ENCODE peak calls at places on chromosomes 13 and 19, in ten cellular contexts. One of them, this sample, is unnamed.
A peak's percentile ranks its signal among the peaks of the same experiment; 100 is the strongest.

GRCh38 chr19:12636631-12637030 is 25.9 kb downstream of the ZNF791 start:
- DNase-seq in CD8-positive, alpha-beta memory T cell: no peak
- DNase-seq in tibial artery: no peak
- DNase-seq in psoas muscle: no peak
- DNase-seq in suprapubic skin: no peak
- DNase-seq in heart left ventricle: no peak
- DNase-seq in mucosa of descending colon: no peak
- DNase-seq in CD8-positive, alpha-beta T cell: no peak
- DNase-seq in right atrium auricular region: no peak
- DNase-seq in CD4-positive, alpha-beta memory T cell: no peak
- DNase-seq in this sample: no peak

GRCh38 chr13:31891472-31891871 is 140.1 kb upstream of the FRY start:
- DNase-seq in CD8-positive, alpha-beta memory T cell: no peak
- DNase-seq in tibial artery: no peak
- DNase-seq in psoas muscle: no peak
- DNase-seq in suprapubic skin: no peak
- DNase-seq in heart left ventricle: no peak
- DNase-seq in mucosa of descending colon: no peak
- DNase-seq in CD8-positive, alpha-beta T cell: no peak
- DNase-seq in right atrium auricular region: no peak
- DNase-seq in CD4-positive, alpha-beta memory T cell: no peak
- DNase-seq in this sample: no peak

GRCh38 chr19:42693760-42694350 is 46.4 kb downstream of the PSG3 start:
- DNase-seq in CD8-positive, alpha-beta memory T cell: no peak
- DNase-seq in tibial artery: no peak
- DNase-seq in psoas muscle: no peak
- DNase-seq in suprapubic skin: no peak
- DNase-seq in heart left ventricle: no peak
- DNase-seq in mucosa of descending colon: no peak
- DNase-seq in CD8-positive, alpha-beta T cell: no peak
- DNase-seq in right atrium auricular region: no peak
- DNase-seq in CD4-positive, alpha-beta memory T cell: no peak
- DNase-seq in this sample: no peak

GRCh38 chr13:71875823-71876222 is 8.8 kb upstream of the DACH1 start:
- DNase-seq in CD8-positive, alpha-beta memory T cell: no peak
- DNase-seq in tibial artery: no peak
- DNase-seq in psoas muscle: no peak
- DNase-seq in suprapubic skin: no peak
- DNase-seq in heart left ventricle: no peak
- DNase-seq in mucosa of descending colon: no peak
- DNase-seq in CD8-positive, alpha-beta T cell: no peak
- DNase-seq in right atrium auricular region: no peak
- DNase-seq in CD4-positive, alpha-beta memory T cell: no peak
- DNase-seq in this sample: no peak

GRCh38 chr19:45468159-45468651 is 409 bp downstream of the FOSB start:
- DNase-seq in CD8-positive, alpha-beta memory T cell: no peak
- DNase-seq in tibial artery: no peak
- DNase-seq in psoas muscle: peak; percentile 40
- DNase-seq in suprapubic skin: peak; percentile 89
- DNase-seq in heart left ventricle: no peak
- DNase-seq in mucosa of descending colon: peak; percentile 78
- DNase-seq in CD8-positive, alpha-beta T cell: peak; percentile 66
- DNase-seq in right atrium auricular region: no peak
- DNase-seq in CD4-positive, alpha-beta memory T cell: no peak
- DNase-seq in this sample: no peak

GRCh38 chr19:41904118-41904870 is 21.3 kb downstream of the ARHGEF1 start:
- DNase-seq in CD8-positive, alpha-beta memory T cell: no peak
- DNase-seq in tibial artery: no peak
- DNase-seq in psoas muscle: no peak
- DNase-seq in suprapubic skin: no peak
- DNase-seq in heart left ventricle: no peak
- DNase-seq in mucosa of descending colon: peak; percentile 91
- DNase-seq in CD8-positive, alpha-beta T cell: no peak
- DNase-seq in right atrium auricular region: no peak
- DNase-seq in CD4-positive, alpha-beta memory T cell: no peak
- DNase-seq in this sample: no peak

GRCh38 chr13:109779074-109779473 is 7.3 kb downstream of the IRS2 start:
- DNase-seq in CD8-positive, alpha-beta memory T cell: peak; percentile 72
- DNase-seq in tibial artery: no peak
- DNase-seq in psoas muscle: no peak
- DNase-seq in suprapubic skin: no peak
- DNase-seq in heart left ventricle: no peak
- DNase-seq in mucosa of descending colon: no peak
- DNase-seq in CD8-positive, alpha-beta T cell: peak; percentile 67
- DNase-seq in right atrium auricular region: no peak
- DNase-seq in CD4-positive, alpha-beta memory T cell: peak; percentile 85
- DNase-seq in this sample: no peak

GRCh38 chr19:13969897-13970296 is 17.6 kb downstream of the DCAF15 start:
- DNase-seq in CD8-positive, alpha-beta memory T cell: no peak
- DNase-seq in tibial artery: no peak
- DNase-seq in psoas muscle: no peak
- DNase-seq in suprapubic skin: no peak
- DNase-seq in heart left ventricle: no peak
- DNase-seq in mucosa of descending colon: no peak
- DNase-seq in CD8-positive, alpha-beta T cell: no peak
- DNase-seq in right atrium auricular region: no peak
- DNase-seq in CD4-positive, alpha-beta memory T cell: no peak
- DNase-seq in this sample: no peak

GRCh38 chr19:51407631-51408131 is 9.8 kb downstream of the SIGLEC10 start:
- DNase-seq in CD8-positive, alpha-beta memory T cell: peak; percentile 37
- DNase-seq in tibial artery: no peak
- DNase-seq in psoas muscle: no peak
- DNase-seq in suprapubic skin: no peak
- DNase-seq in heart left ventricle: no peak
- DNase-seq in mucosa of descending colon: no peak
- DNase-seq in CD8-positive, alpha-beta T cell: peak; percentile 59
- DNase-seq in right atrium auricular region: no peak
- DNase-seq in CD4-positive, alpha-beta memory T cell: peak; percentile 13
- DNase-seq in this sample: no peak

GRCh38 chr13:98816406-98816805 is 63.9 kb upstream of the SLC15A1 start:
- DNase-seq in CD8-positive, alpha-beta memory T cell: no peak
- DNase-seq in tibial artery: no peak
- DNase-seq in psoas muscle: no peak
- DNase-seq in suprapubic skin: no peak
- DNase-seq in heart left ventricle: no peak
- DNase-seq in mucosa of descending colon: no peak
- DNase-seq in CD8-positive, alpha-beta T cell: no peak
- DNase-seq in right atrium auricular region: no peak
- DNase-seq in CD4-positive, alpha-beta memory T cell: no peak
- DNase-seq in this sample: no peak

GRCh38 chr19:43858174-43858573 is 31.1 kb downstream of the ZNF283 start:
- DNase-seq in CD8-positive, alpha-beta memory T cell: no peak
- DNase-seq in tibial artery: no peak
- DNase-seq in psoas muscle: no peak
- DNase-seq in suprapubic skin: no peak
- DNase-seq in heart left ventricle: no peak
- DNase-seq in mucosa of descending colon: no peak
- DNase-seq in CD8-positive, alpha-beta T cell: no peak
- DNase-seq in right atrium auricular region: no peak
- DNase-seq in CD4-positive, alpha-beta memory T cell: no peak
- DNase-seq in this sample: no peak
- H3K9me3 ChIP-seq in CD8-positive, alpha-beta memory T cell: peaks cover 39% of the 10 kb centered on the region
- H3K9me3 ChIP-seq in tibial artery: peaks cover 92% of the 10 kb centered on the region
- H3K9me3 ChIP-seq in psoas muscle: peaks cover 92% of the 10 kb centered on the region
- H3K9me3 ChIP-seq in suprapubic skin: peaks cover 74% of the 10 kb centered on the region
- H3K9me3 ChIP-seq in heart left ventricle: peaks cover 16% of the 10 kb centered on the region
- H3K9me3 ChIP-seq in mucosa of descending colon: peaks cover 100% of the 10 kb centered on the region
- H3K9me3 ChIP-seq in CD8-positive, alpha-beta T cell: peaks cover 30% of the 10 kb centered on the region
- H3K9me3 ChIP-seq in right atrium auricular region: peaks cover 27% of the 10 kb centered on the region
- H3K9me3 ChIP-seq in CD4-positive, alpha-beta memory T cell: no peaks in the 10 kb centered on the region
- H3K9me3 ChIP-seq in this sample: peaks cover 94% of the 10 kb centered on the region

DNA sequence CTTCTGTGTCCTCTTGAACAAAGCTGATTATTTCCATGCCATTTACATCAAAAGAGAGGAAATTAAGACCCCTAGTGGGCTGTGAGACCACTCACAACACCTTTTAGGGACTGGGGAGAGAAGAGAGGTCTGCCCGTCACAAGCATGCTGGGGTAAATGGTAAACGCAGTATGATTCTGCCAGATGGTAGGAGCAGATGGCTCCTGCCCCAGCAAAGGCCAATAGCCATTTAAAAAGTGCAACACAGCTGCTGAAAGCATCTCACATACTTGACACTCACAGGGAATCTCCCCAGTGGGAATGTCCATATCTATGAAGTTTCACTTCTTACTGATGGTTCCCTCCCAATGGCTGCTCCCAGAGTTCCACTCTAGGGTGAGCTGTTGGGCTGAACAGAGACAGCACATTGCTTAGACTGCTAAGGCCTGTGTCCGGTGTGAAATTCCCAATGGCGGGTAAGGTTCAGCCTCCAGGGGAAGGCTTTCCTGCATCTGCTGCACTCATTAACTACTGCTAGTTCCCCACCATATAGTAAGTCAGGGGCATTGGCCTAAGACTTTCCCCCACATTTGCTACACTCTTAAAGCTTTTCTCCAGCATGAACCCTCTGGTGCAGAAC is 7.4 kb downstream of the ZNF671 start:
- DNase-seq in CD8-positive, alpha-beta memory T cell: no peak
- DNase-seq in tibial artery: no peak
- DNase-seq in psoas muscle: no peak
- DNase-seq in suprapubic skin: no peak
- DNase-seq in heart left ventricle: no peak
- DNase-seq in mucosa of descending colon: no peak
- DNase-seq in CD8-positive, alpha-beta T cell: peak; percentile 23
- DNase-seq in right atrium auricular region: no peak
- DNase-seq in CD4-positive, alpha-beta memory T cell: no peak
- DNase-seq in this sample: no peak
- H3K9me3 ChIP-seq in CD8-positive, alpha-beta memory T cell: peaks cover 49% of the 10 kb centered on the region
- H3K9me3 ChIP-seq in tibial artery: peaks cover 66% of the 10 kb centered on the region
- H3K9me3 ChIP-seq in psoas muscle: peaks cover 26% of the 10 kb centered on the region
- H3K9me3 ChIP-seq in suprapubic skin: peaks cover 68% of the 10 kb centered on the region
- H3K9me3 ChIP-seq in heart left ventricle: no peaks in the 10 kb centered on the region
- H3K9me3 ChIP-seq in mucosa of descending colon: peaks cover 87% of the 10 kb centered on the region
- H3K9me3 ChIP-seq in CD8-positive, alpha-beta T cell: peaks cover 70% of the 10 kb centered on the region
- H3K9me3 ChIP-seq in right atrium auricular region: no peaks in the 10 kb centered on the region
- H3K9me3 ChIP-seq in CD4-positive, alpha-beta memory T cell: peaks cover 3% of the 10 kb centered on the region
- H3K9me3 ChIP-seq in this sample: peaks cover 65% of the 10 kb centered on the region

DNA sequence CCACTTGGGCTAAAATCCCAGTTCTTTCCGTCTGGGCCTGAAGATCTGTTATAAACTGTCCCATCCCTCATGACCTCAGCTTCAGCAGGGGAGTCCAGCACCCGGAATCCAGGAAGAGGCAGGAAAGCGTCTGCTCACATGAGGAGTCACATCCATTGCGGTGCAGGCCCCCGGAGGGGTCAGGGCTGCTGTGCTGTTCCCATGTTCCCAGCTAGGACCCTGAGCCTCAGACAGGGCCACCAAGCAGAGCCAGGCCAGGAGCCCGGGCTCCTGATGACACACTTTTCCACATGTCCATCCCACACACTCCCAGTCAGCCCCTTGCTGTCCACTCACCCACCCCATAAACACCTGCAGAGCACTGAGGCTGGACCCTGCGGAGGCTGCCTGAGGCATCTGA is 45.3 kb upstream of the VSTM2B start:
- DNase-seq in CD8-positive, alpha-beta memory T cell: no peak
- DNase-seq in tibial artery: no peak
- DNase-seq in psoas muscle: no peak
- DNase-seq in suprapubic skin: peak; percentile 27
- DNase-seq in heart left ventricle: no peak
- DNase-seq in mucosa of descending colon: peak; percentile 8
- DNase-seq in CD8-positive, alpha-beta T cell: peak; percentile 25
- DNase-seq in right atrium auricular region: no peak
- DNase-seq in CD4-positive, alpha-beta memory T cell: no peak
- DNase-seq in this sample: no peak
- H3K9me3 ChIP-seq in CD8-positive, alpha-beta memory T cell: no peaks in the 10 kb centered on the region
- H3K9me3 ChIP-seq in tibial artery: no peaks in the 10 kb centered on the region
- H3K9me3 ChIP-seq in psoas muscle: no peaks in the 10 kb centered on the region
- H3K9me3 ChIP-seq in suprapubic skin: no peaks in the 10 kb centered on the region
- H3K9me3 ChIP-seq in heart left ventricle: no peaks in the 10 kb centered on the region
- H3K9me3 ChIP-seq in mucosa of descending colon: no peaks in the 10 kb centered on the region
- H3K9me3 ChIP-seq in CD8-positive, alpha-beta T cell: no peaks in the 10 kb centered on the region
- H3K9me3 ChIP-seq in right atrium auricular region: no peaks in the 10 kb centered on the region
- H3K9me3 ChIP-seq in CD4-positive, alpha-beta memory T cell: no peaks in the 10 kb centered on the region
- H3K9me3 ChIP-seq in this sample: no peaks in the 10 kb centered on the region

GRCh38 chr19:53196777-53197396 is 3.7 kb upstream of the ZNF665 start:
- DNase-seq in CD8-positive, alpha-beta memory T cell: peak; percentile 92
- DNase-seq in tibial artery: peak; percentile 95
- DNase-seq in psoas muscle: peak; percentile 99
- DNase-seq in suprapubic skin: peak; percentile 99
- DNase-seq in heart left ventricle: peak; percentile 99
- DNase-seq in mucosa of descending colon: peak; percentile 98
- DNase-seq in CD8-positive, alpha-beta T cell: peak; percentile 97
- DNase-seq in right atrium auricular region: peak; percentile 95
- DNase-seq in CD4-positive, alpha-beta memory T cell: peak; percentile 92
- DNase-seq in this sample: peak; percentile 91

GRCh38 chr19:53190253-53190652 is 2.9 kb downstream of the ZNF665 start:
- DNase-seq in CD8-positive, alpha-beta memory T cell: no peak
- DNase-seq in tibial artery: no peak
- DNase-seq in psoas muscle: no peak
- DNase-seq in suprapubic skin: no peak
- DNase-seq in heart left ventricle: no peak
- DNase-seq in mucosa of descending colon: no peak
- DNase-seq in CD8-positive, alpha-beta T cell: no peak
- DNase-seq in right atrium auricular region: no peak
- DNase-seq in CD4-positive, alpha-beta memory T cell: no peak
- DNase-seq in this sample: no peak

GRCh38 chr19:53192771-53193533 is at the start of gene ZNF665:
- DNase-seq in CD8-positive, alpha-beta memory T cell: peak; percentile 80
- DNase-seq in tibial artery: peak; percentile 87
- DNase-seq in psoas muscle: peak; percentile 88
- DNase-seq in suprapubic skin: peak; percentile 94
- DNase-seq in heart left ventricle: peak; percentile 92
- DNase-seq in mucosa of descending colon: peak; percentile 92
- DNase-seq in CD8-positive, alpha-beta T cell: peak; percentile 83
- DNase-seq in right atrium auricular region: peak; percentile 94
- DNase-seq in CD4-positive, alpha-beta memory T cell: peak; percentile 79
- DNase-seq in this sample: peak; percentile 62

GRCh38 chr19:53195265-53195879 is 2.2 kb upstream of the ZNF665 start:
- DNase-seq in CD8-positive, alpha-beta memory T cell: peak; percentile 75
- DNase-seq in tibial artery: peak; percentile 81
- DNase-seq in psoas muscle: peak; percentile 57
- DNase-seq in suprapubic skin: peak; percentile 80
- DNase-seq in heart left ventricle: peak; percentile 79
- DNase-seq in mucosa of descending colon: no peak
- DNase-seq in CD8-positive, alpha-beta T cell: peak; percentile 79
- DNase-seq in right atrium auricular region: peak; percentile 85
- DNase-seq in CD4-positive, alpha-beta memory T cell: peak; percentile 80
- DNase-seq in this sample: peak; percentile 28

DNA sequence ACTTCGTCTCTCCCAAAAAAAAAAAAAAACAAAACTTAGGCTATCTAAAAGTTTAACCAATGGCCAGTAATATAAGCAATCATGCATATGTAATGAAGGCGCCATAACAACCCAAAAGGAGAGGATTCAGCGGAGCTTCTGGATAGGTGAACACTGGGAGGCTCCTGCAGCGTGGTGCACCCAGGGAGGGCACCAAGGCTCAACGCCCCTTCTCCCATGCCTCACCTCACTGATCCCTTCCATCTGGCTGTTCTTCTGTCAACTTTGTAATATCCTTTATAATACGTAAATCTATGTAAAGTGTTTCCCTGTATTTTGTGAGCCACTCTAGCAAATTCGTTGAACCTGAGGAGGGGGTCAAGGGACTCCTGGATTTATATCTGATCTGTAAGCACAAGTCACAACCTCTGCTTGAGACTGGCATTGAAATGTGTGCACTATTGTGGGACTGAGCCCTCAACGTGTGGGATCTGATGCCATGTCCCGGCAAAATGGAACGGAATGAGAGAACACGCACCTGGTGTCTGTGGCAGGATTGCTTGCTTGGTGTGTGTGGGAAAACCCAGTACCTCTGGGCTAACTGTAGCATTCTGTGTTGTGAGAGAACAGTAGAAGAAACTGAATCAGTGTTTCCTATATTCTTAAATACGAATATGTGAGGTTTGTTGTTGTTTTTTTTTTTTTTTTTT is 520 bp upstream of the ZNF665 start:
- DNase-seq in CD8-positive, alpha-beta memory T cell: no peak
- DNase-seq in tibial artery: no peak
- DNase-seq in psoas muscle: no peak
- DNase-seq in suprapubic skin: no peak
- DNase-seq in heart left ventricle: no peak
- DNase-seq in mucosa of descending colon: no peak
- DNase-seq in CD8-positive, alpha-beta T cell: no peak
- DNase-seq in right atrium auricular region: no peak
- DNase-seq in CD4-positive, alpha-beta memory T cell: no peak
- DNase-seq in this sample: no peak
- H3K9me3 ChIP-seq in CD8-positive, alpha-beta memory T cell: peaks cover 4% of the 10 kb centered on the region
- H3K9me3 ChIP-seq in tibial artery: peaks cover 4% of the 10 kb centered on the region
- H3K9me3 ChIP-seq in psoas muscle: peaks cover 11% of the 10 kb centered on the region
- H3K9me3 ChIP-seq in suprapubic skin: no peaks in the 10 kb centered on the region
- H3K9me3 ChIP-seq in heart left ventricle: no peaks in the 10 kb centered on the region
- H3K9me3 ChIP-seq in mucosa of descending colon: peaks cover 8% of the 10 kb centered on the region
- H3K9me3 ChIP-seq in CD8-positive, alpha-beta T cell: peaks cover 4% of the 10 kb centered on the region
- H3K9me3 ChIP-seq in right atrium auricular region: no peaks in the 10 kb centered on the region
- H3K9me3 ChIP-seq in CD4-positive, alpha-beta memory T cell: no peaks in the 10 kb centered on the region
- H3K9me3 ChIP-seq in this sample: no peaks in the 10 kb centered on the region